ENCODE peak calls at places on chromosome 2, in five cellular contexts. W, F, X, Z and I are unnamed samples. For H3K36me3, the result is how much of the 10 kb centered on the place peaks cover.

GRCh38 chr2:69724540-69725159 is 17.3 kb upstream of the ANXA4 start:
- DNase-seq in W (no peak), F (peak), X (peak), Z (peak), I (peak)

GRCh38 chr2:35298493-35298892 is 1057.1 kb upstream of the CRIM1 start:
- DNase-seq in X (no peak), Z (no peak), F (no peak), W (no peak), I (peak)

GRCh38 chr2:39008663-39009062 is 112.2 kb downstream of the SOS1 start:
- DNase-seq in F (no peak), X (no peak), W (no peak), Z (no peak), I (no peak)

GRCh38 chr2:166926657-166927056 is 38.4 kb downstream of the XIRP2 start:
- DNase-seq in W (no peak), Z (no peak), F (no peak), X (no peak), I (no peak)

GRCh38 chr2:237258146-237258545 is 155.8 kb downstream of the COL6A3 start:
- DNase-seq in F (no peak), W (no peak), X (no peak), Z (no peak), I (no peak)

GRCh38 chr2:59083075-59083792 is 842.1 kb upstream of the FANCL start:
- DNase-seq in Z (no peak), X (no peak), W (no peak), F (no peak), I (no peak)

GRCh38 chr2:85582467-85582866 is 1.8 kb upstream of the VAMP5 start:
- DNase-seq in Z (peak), X (no peak), W (no peak), F (no peak), I (no peak)

GRCh38 chr2:240619506-240620148 is 5.7 kb upstream of the GPR35 start:
- DNase-seq in W (no peak), F (no peak), X (no peak), Z (peak), I (no peak)

GRCh38 chr2:219159771-219160185 is 837 bp downstream of the NHEJ1 start:
- DNase-seq in W (no peak), Z (no peak), F (no peak), X (no peak), I (no peak)

GRCh38 chr2:194545978-194546377 is 1111.0 kb upstream of the SLC39A10 start:
- DNase-seq in F (no peak), X (no peak), Z (no peak), W (no peak), I (no peak)

GRCh38 chr2:76721226-76721625 is 801.0 kb downstream of the LRRTM4 start:
- DNase-seq in F (no peak), W (no peak), Z (no peak), X (no peak), I (no peak)

GRCh38 chr2:151198646-151199045 is 63.0 kb downstream of the RBM43 start:
- DNase-seq in Z (no peak), X (no peak), F (no peak), W (no peak), I (no peak)

GRCh38 chr2:121363632-121364420 is 78.8 kb upstream of the TFCP2L1 start:
- DNase-seq in Z (no peak), X (no peak), F (no peak), W (peak), I (no peak)

GRCh38 chr2:196076778-196077568 is 8.3 kb upstream of the DNAH7 start:
- DNase-seq in F (no peak), W (no peak), X (no peak), Z (no peak), I (no peak)

GRCh38 chr2:31366733-31367132 is 47.8 kb downstream of the XDH start:
- DNase-seq in F (no peak), X (no peak), W (no peak), Z (no peak), I (no peak)

GRCh38 chr2:100893753-100894530 is 74.0 kb downstream of the NPAS2 start:
- DNase-seq in F (no peak), W (no peak), X (no peak), Z (no peak), I (no peak)

GRCh38 chr2:10454505-10454904 is 6.4 kb upstream of the ODC1 start:
- DNase-seq in F (no peak), W (no peak), X (no peak), Z (peak), I (peak)

GRCh38 chr2:76633522-76633921 is 888.7 kb downstream of the LRRTM4 start:
- DNase-seq in W (no peak), F (no peak), X (no peak), Z (no peak), I (no peak)

DNA sequence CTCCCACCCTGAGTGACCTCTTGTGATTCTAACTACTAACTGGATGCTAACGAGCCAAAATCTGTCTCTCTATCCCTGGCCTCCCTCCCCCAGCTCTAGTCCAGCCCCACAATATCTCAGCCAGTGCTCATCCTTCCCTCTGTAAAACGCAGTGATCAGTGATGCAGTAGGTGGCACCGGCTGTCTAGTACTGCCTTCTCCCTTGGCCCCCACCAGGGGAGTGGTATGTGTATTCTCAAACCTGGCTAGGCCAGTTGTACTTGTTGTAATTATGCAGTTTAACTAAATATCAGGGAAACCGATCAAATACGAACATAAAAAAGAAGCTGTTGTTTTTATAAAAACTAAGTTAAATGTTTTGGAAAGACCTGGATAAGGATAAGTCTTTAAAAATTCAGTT is 113.2 kb upstream of the ALPP start:
- DNase-seq in W (no peak), X (no peak), Z (peak), F (no peak), I (no peak)
- TF ChIP-seq CTCF in W (no peak), X (no peak), Z (no peak), F (no peak), I (no peak)

GRCh38 chr2:171042253-171042969 is 113.4 kb downstream of the GORASP2 start:
- DNase-seq in Z (no peak), X (no peak), W (no peak), F (no peak), I (no peak)
- H3K36me3 ChIP-seq in Z (under half), X (under half), W (under half), F (under half), I (under half)

DNA sequence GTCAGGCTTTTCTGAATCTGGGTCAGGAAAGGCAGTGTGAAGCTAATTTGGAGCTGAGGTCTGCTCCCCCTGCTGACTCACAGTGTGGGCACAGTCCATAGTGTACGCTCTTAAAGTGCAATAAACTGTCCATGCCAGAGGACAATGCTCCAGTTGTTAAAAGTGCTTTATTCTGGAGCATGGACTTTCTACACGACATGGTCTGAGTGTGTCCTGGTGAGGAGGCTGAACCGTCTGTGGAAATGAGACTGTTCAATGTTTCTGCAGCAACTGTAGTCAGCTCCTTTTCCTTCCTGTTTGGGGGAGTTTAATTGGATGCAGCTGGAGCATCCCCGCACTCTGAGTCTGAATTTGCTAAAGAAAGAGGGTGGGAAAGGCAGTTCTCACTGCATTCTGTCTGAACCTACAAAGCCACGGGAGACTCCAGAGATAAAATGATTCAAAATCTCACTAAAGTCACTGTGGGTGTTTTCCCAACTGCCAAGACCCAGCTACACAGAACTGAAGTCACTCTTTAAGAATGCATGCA is 110.2 kb upstream of the TRIB2 start:
- DNase-seq in F (no peak), W (peak), X (no peak), Z (no peak), I (no peak)
- TF ChIP-seq CTCF in F (no peak), W (peak), X (no peak), Z (no peak), I (no peak)

DNA sequence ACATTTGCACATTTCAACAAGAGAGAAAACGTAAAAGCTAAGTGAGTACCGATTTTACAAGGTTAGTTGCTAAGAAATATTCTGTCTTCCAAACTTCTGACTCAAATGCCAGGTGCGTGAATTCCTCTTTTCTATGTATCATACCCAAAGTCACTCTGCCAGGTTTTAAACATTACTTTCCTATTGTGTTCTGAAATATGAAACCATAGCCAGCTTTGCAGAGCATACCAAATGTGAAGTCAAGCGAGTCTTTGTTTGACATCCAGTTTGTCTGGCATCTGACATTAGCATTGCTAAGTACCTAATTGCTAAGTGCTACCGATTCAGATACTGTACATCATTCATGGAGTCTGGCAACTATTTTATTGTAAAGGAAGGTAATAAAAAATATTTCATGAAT is 321.9 kb upstream of the GALNT5 start:
- DNase-seq in W (no peak), Z (no peak), X (no peak), F (no peak), I (no peak)
- H3K36me3 ChIP-seq in W (under half), Z (under half), X (under half), F (under half), I (under half)

DNA sequence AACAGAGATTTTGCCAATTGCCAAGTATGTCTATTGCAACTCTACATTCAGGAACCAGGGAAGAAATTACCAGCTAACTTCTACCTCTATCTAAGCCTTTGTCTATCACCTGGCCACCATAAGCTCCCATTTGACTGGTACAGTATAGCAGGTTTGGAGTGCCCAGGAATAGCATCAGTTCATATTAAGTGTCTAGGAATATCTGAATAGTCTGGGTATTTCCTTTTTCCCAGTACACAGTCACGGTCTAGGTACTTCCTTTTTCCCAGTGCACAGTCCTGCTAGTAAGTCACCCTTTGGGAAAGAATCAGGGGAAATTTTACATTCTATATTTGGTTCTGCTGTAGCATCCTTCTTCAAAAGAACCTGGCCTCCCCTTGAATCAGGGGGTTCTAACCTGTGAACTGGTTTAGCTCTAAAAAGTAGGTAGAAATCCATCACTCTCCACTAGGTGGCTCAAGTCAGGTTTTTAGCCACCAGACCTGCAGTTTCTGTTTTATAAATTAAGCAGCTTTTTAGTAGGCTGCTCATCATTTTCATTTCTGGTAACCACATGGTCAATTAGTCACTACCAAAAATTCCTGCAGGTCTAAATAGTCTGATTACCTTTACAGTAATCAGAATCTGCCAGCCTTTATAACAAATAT is 49.3 kb upstream of the DNAJC10 start:
- DNase-seq in X (no peak), W (no peak), F (peak), Z (no peak), I (no peak)
- TF ChIP-seq CTCF in X (peak), W (peak), F (peak), Z (no peak), I (peak)

DNA sequence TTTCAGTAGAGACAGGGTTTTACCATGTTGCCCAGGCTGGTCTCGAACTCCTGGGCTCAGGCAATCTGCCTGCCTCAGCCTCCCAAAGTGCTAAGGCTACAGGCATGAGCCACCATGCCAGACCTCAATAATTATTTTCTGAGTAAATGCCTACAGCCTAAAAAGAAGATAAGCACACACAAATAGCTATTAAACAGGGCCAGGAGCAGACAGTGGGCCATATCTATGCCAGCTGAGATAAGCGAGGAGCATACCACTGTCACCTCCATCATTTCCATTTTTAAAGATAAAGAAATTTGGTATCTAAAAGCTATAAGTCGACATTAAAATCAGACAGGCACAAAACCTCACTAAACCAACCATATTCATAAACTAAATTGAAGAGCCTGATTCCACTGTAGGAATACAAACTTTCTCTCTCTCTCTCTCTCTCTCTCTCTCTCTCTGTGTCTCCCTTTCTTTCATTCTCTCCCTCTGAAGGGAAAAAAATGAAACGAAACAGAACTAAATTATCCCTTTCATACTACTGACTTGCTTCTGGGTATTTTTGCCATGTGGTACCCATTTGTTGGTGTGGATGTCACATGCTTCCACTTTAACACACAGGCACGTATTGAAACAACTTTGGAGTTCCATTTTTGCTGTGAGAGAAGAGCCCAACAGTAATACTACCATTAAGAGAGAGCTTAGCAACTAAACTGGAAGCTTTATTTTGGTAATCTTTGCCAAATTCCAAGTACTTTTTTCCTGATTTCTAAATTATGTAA is 51.0 kb downstream of the FARSB start:
- DNase-seq in W (no peak), F (no peak), Z (no peak), X (no peak), I (no peak)
- H3K36me3 ChIP-seq in W (under half), F (under half), Z (under half), X (under half), I (under half)

GRCh38 chr2:134463726-134464076 is 209.8 kb downstream of the MGAT5 start:
- DNase-seq in W (no peak), F (no peak), X (no peak), Z (no peak), I (no peak)
- TF ChIP-seq CTCF in W (no peak), F (no peak), X (no peak), Z (no peak), I (no peak)

DNA sequence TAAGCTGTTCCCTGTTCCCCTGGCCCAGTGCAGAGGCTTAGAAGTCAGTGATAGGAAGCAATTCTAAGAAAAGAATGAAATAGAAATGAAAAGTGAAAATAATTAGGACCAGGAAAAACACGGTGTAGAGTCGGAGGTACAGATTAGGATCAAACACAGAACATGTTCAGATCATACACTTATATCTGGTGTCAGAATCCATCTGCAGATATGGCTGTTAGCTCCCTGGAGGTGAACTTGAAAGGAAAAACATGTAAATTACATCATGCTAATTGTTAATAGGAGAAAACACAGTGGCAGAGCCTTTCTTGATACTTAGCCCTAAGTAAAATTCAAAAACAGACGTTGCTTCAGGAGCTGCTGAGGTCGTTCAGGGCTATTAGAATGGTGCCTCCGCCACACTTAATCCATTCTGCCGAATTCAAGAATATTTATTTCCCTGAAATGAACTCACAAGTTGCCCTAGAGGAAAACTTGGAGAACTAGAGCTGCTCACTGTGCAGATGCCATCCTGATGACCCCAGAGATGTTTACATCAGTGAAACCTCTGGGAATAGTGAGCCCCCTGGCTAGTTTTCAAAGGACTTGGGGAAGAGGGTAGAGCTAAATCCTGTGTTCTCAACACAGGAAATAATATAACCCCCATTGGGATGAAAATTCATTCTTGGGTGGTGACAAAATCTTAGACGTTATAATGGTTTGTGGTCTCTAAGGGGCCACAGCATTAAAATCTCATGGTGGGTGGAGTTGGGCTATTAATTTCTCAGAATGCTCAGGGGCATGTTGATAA is 27.5 kb downstream of the LPIN1 start:
- DNase-seq in W (no peak), X (no peak), F (no peak), Z (peak), I (no peak)
- H3K36me3 ChIP-seq in W (under half), X (under half), F (under half), Z (under half), I (half or more)